ENCODE peak calls at places on chromosomes 2 and 18, in six cellular contexts. I is NCI-H1092; G is breast epithelium; C is posterior cingulate gyrus; O is HTR-8/SVneo; Q is stimulated activated CD4-positive, alpha-beta T cell treated with anti-CD3 and anti-CD28 coated beads, Interleukin-1b, Interleukin-23, amount 100 ng/mL, for 1 hour. B is an unnamed sample.
A peak's percentile ranks its signal among the peaks of the same experiment; 100 is the strongest.

GRCh38 chr2:240459401-240460242 is 24.2 kb downstream of the GPC1 start:
- DNase-seq in I (no peak), G (no peak), C (peak; percentile 80), O (no peak), Q (no peak), B (no peak)

GRCh38 chr2:146661494-146662096 is 1183.2 kb upstream of the ACVR2A start:
- DNase-seq in I (no peak), G (no peak), C (no peak), O (peak; percentile 7), Q (no peak), B (no peak)

GRCh38 chr2:168913495-168913894 is 12.4 kb downstream of the G6PC2 start:
- DNase-seq in I (no peak), G (no peak), C (no peak), O (no peak), Q (no peak), B (no peak)

GRCh38 chr2:217993817-217994459 is 8.9 kb downstream of the TNS1 start:
- DNase-seq in I (peak; percentile 9), G (no peak), C (peak; percentile 82), O (peak; percentile 60), Q (peak; percentile 46), B (no peak)

GRCh38 chr2:12759248-12759647 is 42.5 kb downstream of the TRIB2 start:
- DNase-seq in I (no peak), G (no peak), C (no peak), O (peak; percentile 7), Q (no peak), B (no peak)

GRCh38 chr2:170712653-170713279 is 2.4 kb upstream of the SP5 start:
- DNase-seq in I (no peak), G (no peak), C (no peak), O (no peak), Q (no peak), B (no peak)

GRCh38 chr18:49955263-49955662 is 141.9 kb upstream of the ACAA2 start:
- DNase-seq in I (no peak), G (no peak), C (no peak), O (no peak), Q (no peak), B (no peak)

GRCh38 chr2:26679857-26680256 is 12.7 kb upstream of the KCNK3 start:
- DNase-seq in I (no peak), G (no peak), C (no peak), O (no peak), Q (no peak), B (no peak)

GRCh38 chr2:163757811-163758210 is 22.0 kb upstream of the FIGN start:
- DNase-seq in I (no peak), G (no peak), C (no peak), O (no peak), Q (no peak), B (no peak)

GRCh38 chr2:104734937-104735586 is 118.9 kb upstream of the POU3F3 start:
- DNase-seq in I (no peak), G (no peak), C (no peak), O (no peak), Q (no peak), B (no peak)

GRCh38 chr2:53442783-53443182 is 324.8 kb upstream of the CHAC2 start:
- DNase-seq in I (no peak), G (no peak), C (no peak), O (no peak), Q (no peak), B (no peak)

GRCh38 chr2:117942958-117943672 is 70.8 kb downstream of the CCDC93 start:
- DNase-seq in I (no peak), G (no peak), C (no peak), O (no peak), Q (no peak), B (no peak)

GRCh38 chr2:38079111-38080052 is 3.4 kb upstream of the CYP1B1 start:
- DNase-seq in I (no peak), G (no peak), C (no peak), O (no peak), Q (no peak), B (no peak)